ENCODE peak calls at places on chromosomes 4 and X, in five cellular contexts. E is sigmoid colon, R is IMR-90, K is uterus, W is heart left ventricle. L is an unnamed sample.

GRCh38 chrX:153372949-153373348 is 28.2 kb downstream of the PNMA6E start:
- DNase-seq in E (no peak), W (no peak), K (no peak), R (no peak), L (no peak)

GRCh38 chr4:164977243-164978164 is at the start of gene TRIM61:
- DNase-seq in E (no peak), K (no peak), W (peak), R (peak), L (no peak)

GRCh38 chr4:87120411-87121162 is 99.8 kb downstream of the KLHL8 start:
- DNase-seq in K (peak), R (peak), W (peak), E (peak), L (no peak)

GRCh38 chrX:9282325-9282724 is 182.5 kb upstream of the TBL1X start:
- DNase-seq in K (no peak), W (no peak), E (no peak), R (no peak), L (no peak)

GRCh38 chrX:150694738-150695410 is 1.7 kb downstream of the MTMR1 start:
- DNase-seq in E (no peak), K (no peak), R (no peak), W (no peak), L (no peak)

GRCh38 chr4:148205481-148205880 is 236.7 kb downstream of the NR3C2 start:
- DNase-seq in K (no peak), E (no peak), W (no peak), R (no peak), L (no peak)

GRCh38 chrX:2650865-2651264 is 40.2 kb upstream of the CD99 start:
- DNase-seq in K (no peak), W (no peak), E (no peak), R (peak), L (no peak)

GRCh38 chrX:44157858-44158257 is 184.7 kb upstream of the NDP start:
- DNase-seq in R (no peak), E (no peak), K (peak), W (no peak), L (no peak)

GRCh38 chr4:6562931-6563901 is 11.8 kb upstream of the MAN2B2 start:
- DNase-seq in W (no peak), K (no peak), R (no peak), E (no peak), L (no peak)

GRCh38 chr4:7738458-7739076 is 201.1 kb downstream of the AFAP1 start:
- DNase-seq in K (no peak), R (no peak), W (peak), E (no peak), L (no peak)

GRCh38 chr4:36734296-36734695 is 452.9 kb downstream of the DTHD1 start:
- DNase-seq in R (no peak), E (no peak), W (no peak), K (no peak), L (no peak)

GRCh38 chrX:108699368-108699767 is 37.0 kb downstream of the IRS4 start:
- DNase-seq in K (no peak), W (no peak), R (peak), E (no peak), L (no peak)

GRCh38 chrX:153865685-153866084 is 20.3 kb downstream of the L1CAM start:
- DNase-seq in K (no peak), R (no peak), E (no peak), W (no peak), L (no peak)

GRCh38 chrX:74297766-74298165 is 6.2 kb upstream of the ZCCHC13 start:
- DNase-seq in E (no peak), R (no peak), K (no peak), W (no peak), L (no peak)

GRCh38 chrX:74291964-74292891 is 11.8 kb upstream of the ZCCHC13 start:
- DNase-seq in R (peak), E (peak), K (peak), W (peak), L (peak)

GRCh38 chrX:74291577-74291963 is 12.4 kb upstream of the ZCCHC13 start:
- DNase-seq in K (no peak), W (no peak), E (no peak), R (no peak), L (no peak)

GRCh38 chrX:74295102-74295501 is 8.9 kb upstream of the ZCCHC13 start:
- DNase-seq in E (no peak), W (no peak), K (no peak), R (no peak), L (no peak)

GRCh38 chrX:74293343-74293946 is 10.5 kb upstream of the ZCCHC13 start:
- DNase-seq in E (peak), W (peak), K (peak), R (peak), L (peak)
- TF ChIP-seq POLR2A in E (peak), W (peak), K (peak), R (no peak), L (peak)

DNA sequence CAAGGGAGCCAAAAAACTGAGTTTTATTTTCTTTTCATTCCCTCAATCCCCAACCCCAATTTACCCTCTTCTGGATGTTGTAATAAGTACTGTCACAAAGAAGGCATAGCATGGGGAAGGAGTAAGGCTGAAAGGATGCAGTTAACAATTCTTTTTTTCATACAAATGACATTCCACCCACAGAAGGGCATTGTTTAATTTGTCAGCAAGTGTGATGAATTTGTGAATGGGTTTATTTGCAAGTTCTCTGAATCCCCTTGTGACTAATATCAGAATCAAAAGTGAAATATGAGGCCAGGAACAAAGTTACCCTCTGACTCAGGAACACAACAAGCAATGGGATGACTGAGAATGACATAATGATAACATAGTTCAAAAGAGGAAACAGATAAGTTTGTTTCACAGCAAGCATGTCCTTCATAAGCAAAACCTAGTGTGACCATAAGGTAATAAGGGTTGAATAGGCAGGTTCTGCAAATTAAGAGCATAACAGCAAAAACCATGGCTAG is 2.1 kb downstream of the GEMIN8 start:
- DNase-seq in R (peak), K (no peak), E (no peak), W (no peak), L (no peak)
- TF ChIP-seq POLR2A in R (no peak), K (no peak), E (no peak), W (no peak), L (no peak)

GRCh38 chr4:110516106-110516922 is 40.4 kb downstream of the ENPEP start:
- DNase-seq in E (peak), R (peak), W (no peak), K (peak), L (peak)
- TF ChIP-seq POLR2A in E (no peak), R (no peak), W (no peak), K (no peak), L (no peak)

GRCh38 chr4:94455081-94455480 is 3.3 kb downstream of the PDLIM5 start:
- DNase-seq in E (peak), W (no peak), R (peak), K (peak), L (no peak)

GRCh38 chr4:94458682-94459081 is 6.9 kb downstream of the PDLIM5 start:
- DNase-seq in W (no peak), E (no peak), R (no peak), K (no peak), L (no peak)

GRCh38 chr4:94454405-94454804 is 2.7 kb downstream of the PDLIM5 start:
- DNase-seq in R (peak), W (no peak), E (no peak), K (no peak), L (no peak)

GRCh38 chr4:94459462-94460161 is 7.9 kb downstream of the PDLIM5 start:
- DNase-seq in E (no peak), K (no peak), W (no peak), R (no peak), L (no peak)

DNA sequence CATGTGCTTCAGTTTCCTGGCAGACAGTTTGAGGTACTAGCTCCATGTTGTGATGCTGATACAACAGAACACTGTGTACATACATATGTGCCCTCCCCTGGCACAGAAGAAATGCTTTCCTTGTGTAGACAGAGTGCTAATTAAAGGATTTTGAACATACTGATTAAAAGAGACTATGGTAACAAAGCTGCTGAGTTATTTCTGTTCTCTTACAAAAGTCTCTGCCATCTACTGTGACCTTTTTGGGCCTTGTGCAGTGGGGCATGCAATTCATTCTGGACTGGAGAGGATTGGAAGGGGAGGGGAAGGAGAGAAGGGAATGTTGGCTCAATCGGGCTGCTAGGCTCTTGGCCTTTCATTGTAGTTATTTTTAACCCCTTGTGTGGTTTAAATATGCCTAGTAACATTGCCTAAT is 6.0 kb downstream of the PDLIM5 start:
- DNase-seq in W (no peak), E (no peak), R (no peak), K (no peak), L (no peak)
- TF ChIP-seq POLR2A in W (peak), E (no peak), R (no peak), K (no peak), L (no peak)

GRCh38 chr4:13484749-13485345 is 707 bp upstream of the RAB28 start:
- DNase-seq in W (no peak), E (no peak), R (peak), K (no peak), L (peak)

GRCh38 chr4:13478707-13479106 is 5.4 kb downstream of the RAB28 start:
- DNase-seq in W (no peak), R (no peak), E (no peak), K (no peak), L (no peak)

GRCh38 chr4:13481569-13481968 is 2.6 kb downstream of the RAB28 start:
- DNase-seq in E (no peak), R (peak), K (no peak), W (no peak), L (no peak)

GRCh38 chr4:13483142-13484044 is 747 bp downstream of the RAB28 start:
- DNase-seq in R (peak), K (peak), E (peak), W (peak), L (peak)

DNA sequence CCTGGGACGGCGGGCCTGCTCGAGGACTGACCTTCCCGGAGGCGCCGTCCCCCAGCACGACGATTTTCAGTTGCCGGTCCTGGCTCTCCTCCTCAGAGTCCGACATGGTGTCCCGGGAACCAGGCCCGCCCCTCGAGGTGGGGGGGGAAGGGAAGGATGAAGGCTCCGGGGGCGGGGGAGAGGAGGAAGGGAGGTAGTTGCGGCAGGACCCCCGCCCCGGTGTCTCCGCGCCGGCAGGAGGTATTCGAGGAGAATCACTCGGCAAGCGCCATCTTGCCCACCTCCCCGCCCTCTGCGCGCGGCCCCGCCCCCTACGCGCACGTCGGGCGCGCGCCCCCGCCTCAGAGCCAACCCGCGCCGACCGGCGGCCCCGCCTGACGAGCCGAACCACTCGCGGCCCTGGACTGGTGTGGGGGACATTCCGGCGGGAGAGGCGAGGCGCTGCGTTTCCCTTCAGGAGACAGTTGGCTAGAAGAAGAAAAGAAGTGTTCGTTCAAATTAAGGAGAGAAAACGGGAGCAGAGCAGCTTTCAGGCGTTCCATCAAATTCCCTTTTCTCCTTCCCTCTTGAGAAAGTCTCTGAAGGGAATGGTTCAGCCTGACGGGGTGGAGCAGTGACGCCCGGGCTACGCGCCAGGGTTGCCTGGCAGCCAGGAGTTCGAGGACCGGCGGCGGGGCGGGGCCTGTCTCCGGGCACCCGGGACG is at the start of gene RAB28:
- DNase-seq in E (peak), K (peak), R (peak), W (peak), L (peak)
- TF ChIP-seq POLR2A in E (peak), K (peak), R (peak), W (peak), L (peak)